ENCODE peak calls at places on chromosomes 12 and 14, in nine cellular contexts. One of them, this sample, is unnamed.

GRCh38 chr12:52438305-52439301 is 4.4 kb upstream of the KRT75 start:
- DNase-seq in astrocyte of the spinal cord: no peak
- DNase-seq in choroid plexus epithelial cell: no peak
- DNase-seq in HFF-Myc: no peak
- DNase-seq in esophagus squamous epithelium: no peak
- DNase-seq in neural progenitor cell: no peak
- DNase-seq in GM06990: no peak
- DNase-seq in progenitor cell of endocrine pancreas: no peak
- DNase-seq in mucosa of descending colon: no peak
- DNase-seq in this sample: no peak

GRCh38 chr12:111174283-111175108 is 194.4 kb downstream of the PHETA1 start:
- DNase-seq in astrocyte of the spinal cord: no peak
- DNase-seq in choroid plexus epithelial cell: no peak
- DNase-seq in HFF-Myc: no peak
- DNase-seq in esophagus squamous epithelium: no peak
- DNase-seq in neural progenitor cell: peak
- DNase-seq in GM06990: no peak
- DNase-seq in progenitor cell of endocrine pancreas: no peak
- DNase-seq in mucosa of descending colon: no peak
- DNase-seq in this sample: no peak

GRCh38 chr12:110270125-110270962 is 10.7 kb upstream of the ATP2A2 start:
- DNase-seq in astrocyte of the spinal cord: peak
- DNase-seq in choroid plexus epithelial cell: peak
- DNase-seq in HFF-Myc: peak
- DNase-seq in esophagus squamous epithelium: no peak
- DNase-seq in neural progenitor cell: peak
- DNase-seq in GM06990: no peak
- DNase-seq in progenitor cell of endocrine pancreas: no peak
- DNase-seq in mucosa of descending colon: no peak
- DNase-seq in this sample: no peak

GRCh38 chr14:90056821-90057220 is 5.0 kb upstream of the KCNK13 start:
- DNase-seq in astrocyte of the spinal cord: no peak
- DNase-seq in choroid plexus epithelial cell: no peak
- DNase-seq in HFF-Myc: no peak
- DNase-seq in esophagus squamous epithelium: no peak
- DNase-seq in neural progenitor cell: no peak
- DNase-seq in GM06990: no peak
- DNase-seq in progenitor cell of endocrine pancreas: no peak
- DNase-seq in mucosa of descending colon: no peak
- DNase-seq in this sample: no peak

GRCh38 chr12:96241484-96242256 is 47.5 kb downstream of the ELK3 start:
- DNase-seq in astrocyte of the spinal cord: peak
- DNase-seq in choroid plexus epithelial cell: peak
- DNase-seq in HFF-Myc: no peak
- DNase-seq in esophagus squamous epithelium: no peak
- DNase-seq in neural progenitor cell: no peak
- DNase-seq in GM06990: no peak
- DNase-seq in progenitor cell of endocrine pancreas: no peak
- DNase-seq in mucosa of descending colon: no peak
- DNase-seq in this sample: no peak

GRCh38 chr12:117388865-117389508 is 27.6 kb upstream of the NOS1 start:
- DNase-seq in astrocyte of the spinal cord: no peak
- DNase-seq in choroid plexus epithelial cell: no peak
- DNase-seq in HFF-Myc: no peak
- DNase-seq in esophagus squamous epithelium: no peak
- DNase-seq in neural progenitor cell: no peak
- DNase-seq in GM06990: no peak
- DNase-seq in progenitor cell of endocrine pancreas: no peak
- DNase-seq in mucosa of descending colon: no peak
- DNase-seq in this sample: no peak

GRCh38 chr12:21248679-21249078 is 86.0 kb downstream of the SLCO1A2 start:
- DNase-seq in astrocyte of the spinal cord: peak
- DNase-seq in choroid plexus epithelial cell: peak
- DNase-seq in HFF-Myc: no peak
- DNase-seq in esophagus squamous epithelium: no peak
- DNase-seq in neural progenitor cell: no peak
- DNase-seq in GM06990: no peak
- DNase-seq in progenitor cell of endocrine pancreas: no peak
- DNase-seq in mucosa of descending colon: no peak
- DNase-seq in this sample: no peak

GRCh38 chr12:64714551-64714968 is 44.6 kb downstream of the GNS start:
- DNase-seq in astrocyte of the spinal cord: no peak
- DNase-seq in choroid plexus epithelial cell: no peak
- DNase-seq in HFF-Myc: no peak
- DNase-seq in esophagus squamous epithelium: no peak
- DNase-seq in neural progenitor cell: no peak
- DNase-seq in GM06990: peak
- DNase-seq in progenitor cell of endocrine pancreas: no peak
- DNase-seq in mucosa of descending colon: no peak
- DNase-seq in this sample: no peak

GRCh38 chr12:39103552-39104165 is 198.3 kb upstream of the CPNE8 start:
- DNase-seq in astrocyte of the spinal cord: peak
- DNase-seq in choroid plexus epithelial cell: peak
- DNase-seq in HFF-Myc: peak
- DNase-seq in esophagus squamous epithelium: no peak
- DNase-seq in neural progenitor cell: peak
- DNase-seq in GM06990: no peak
- DNase-seq in progenitor cell of endocrine pancreas: no peak
- DNase-seq in mucosa of descending colon: no peak
- DNase-seq in this sample: peak

GRCh38 chr12:59432057-59432456 is 163.8 kb upstream of the SLC16A7 start:
- DNase-seq in astrocyte of the spinal cord: no peak
- DNase-seq in choroid plexus epithelial cell: no peak
- DNase-seq in HFF-Myc: no peak
- DNase-seq in esophagus squamous epithelium: no peak
- DNase-seq in neural progenitor cell: no peak
- DNase-seq in GM06990: no peak
- DNase-seq in progenitor cell of endocrine pancreas: no peak
- DNase-seq in mucosa of descending colon: no peak
- DNase-seq in this sample: no peak

GRCh38 chr12:88993655-88994054 is 358.6 kb downstream of the DUSP6 start:
- DNase-seq in astrocyte of the spinal cord: peak
- DNase-seq in choroid plexus epithelial cell: peak
- DNase-seq in HFF-Myc: peak
- DNase-seq in esophagus squamous epithelium: no peak
- DNase-seq in neural progenitor cell: peak
- DNase-seq in GM06990: no peak
- DNase-seq in progenitor cell of endocrine pancreas: no peak
- DNase-seq in mucosa of descending colon: no peak
- DNase-seq in this sample: peak

GRCh38 chr12:24534632-24535031 is 414.3 kb downstream of the BCAT1 start:
- DNase-seq in astrocyte of the spinal cord: no peak
- DNase-seq in choroid plexus epithelial cell: no peak
- DNase-seq in HFF-Myc: no peak
- DNase-seq in esophagus squamous epithelium: no peak
- DNase-seq in neural progenitor cell: peak
- DNase-seq in GM06990: no peak
- DNase-seq in progenitor cell of endocrine pancreas: no peak
- DNase-seq in mucosa of descending colon: no peak
- DNase-seq in this sample: no peak

GRCh38 chr14:21133896-21134295 is 22.0 kb downstream of the OR5AU1 start:
- DNase-seq in astrocyte of the spinal cord: no peak
- DNase-seq in choroid plexus epithelial cell: no peak
- DNase-seq in HFF-Myc: no peak
- DNase-seq in esophagus squamous epithelium: no peak
- DNase-seq in neural progenitor cell: no peak
- DNase-seq in GM06990: no peak
- DNase-seq in progenitor cell of endocrine pancreas: no peak
- DNase-seq in mucosa of descending colon: no peak
- DNase-seq in this sample: no peak

GRCh38 chr12:106179086-106179485 is 40.3 kb upstream of the NUAK1 start:
- DNase-seq in astrocyte of the spinal cord: no peak
- DNase-seq in choroid plexus epithelial cell: no peak
- DNase-seq in HFF-Myc: no peak
- DNase-seq in esophagus squamous epithelium: no peak
- DNase-seq in neural progenitor cell: peak
- DNase-seq in GM06990: no peak
- DNase-seq in progenitor cell of endocrine pancreas: no peak
- DNase-seq in mucosa of descending colon: no peak
- DNase-seq in this sample: peak

GRCh38 chr12:129830796-129831195 is 73.0 kb downstream of the TMEM132D start:
- DNase-seq in astrocyte of the spinal cord: no peak
- DNase-seq in choroid plexus epithelial cell: no peak
- DNase-seq in HFF-Myc: no peak
- DNase-seq in esophagus squamous epithelium: no peak
- DNase-seq in neural progenitor cell: no peak
- DNase-seq in GM06990: no peak
- DNase-seq in progenitor cell of endocrine pancreas: no peak
- DNase-seq in mucosa of descending colon: no peak
- DNase-seq in this sample: no peak

DNA sequence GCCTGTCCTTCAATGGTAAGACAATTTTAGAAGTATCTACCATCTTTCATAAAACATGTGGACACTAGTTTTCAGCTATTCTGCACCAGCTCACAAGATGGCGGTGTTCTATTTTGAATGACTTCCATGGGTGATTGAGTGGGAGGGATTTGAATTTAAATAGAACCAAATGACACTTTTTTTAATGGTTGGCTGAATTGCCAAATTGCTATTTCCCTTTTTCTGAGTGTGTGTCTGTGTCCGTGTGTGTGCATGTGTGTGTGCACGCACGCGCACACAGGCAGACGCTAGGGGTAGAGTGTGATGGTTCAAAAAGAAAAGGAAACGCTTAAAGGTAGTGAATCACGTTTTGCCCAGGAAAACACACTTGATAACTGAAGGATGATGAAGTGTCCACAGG is 362.6 kb downstream of the DAD1 start:
- DNase-seq in astrocyte of the spinal cord: no peak
- DNase-seq in choroid plexus epithelial cell: peak
- DNase-seq in HFF-Myc: no peak
- DNase-seq in esophagus squamous epithelium: no peak
- DNase-seq in neural progenitor cell: peak
- DNase-seq in GM06990: peak
- DNase-seq in progenitor cell of endocrine pancreas: no peak
- DNase-seq in mucosa of descending colon: no peak
- DNase-seq in this sample: peak
- TF ChIP-seq CTCF in astrocyte of the spinal cord: peak
- TF ChIP-seq CTCF in choroid plexus epithelial cell: peak
- TF ChIP-seq CTCF in HFF-Myc: no peak
- TF ChIP-seq CTCF in esophagus squamous epithelium: no peak
- TF ChIP-seq CTCF in neural progenitor cell: peak
- TF ChIP-seq CTCF in GM06990: peak
- TF ChIP-seq CTCF in progenitor cell of endocrine pancreas: peak
- TF ChIP-seq CTCF in mucosa of descending colon: no peak
- TF ChIP-seq CTCF in this sample: peak

DNA sequence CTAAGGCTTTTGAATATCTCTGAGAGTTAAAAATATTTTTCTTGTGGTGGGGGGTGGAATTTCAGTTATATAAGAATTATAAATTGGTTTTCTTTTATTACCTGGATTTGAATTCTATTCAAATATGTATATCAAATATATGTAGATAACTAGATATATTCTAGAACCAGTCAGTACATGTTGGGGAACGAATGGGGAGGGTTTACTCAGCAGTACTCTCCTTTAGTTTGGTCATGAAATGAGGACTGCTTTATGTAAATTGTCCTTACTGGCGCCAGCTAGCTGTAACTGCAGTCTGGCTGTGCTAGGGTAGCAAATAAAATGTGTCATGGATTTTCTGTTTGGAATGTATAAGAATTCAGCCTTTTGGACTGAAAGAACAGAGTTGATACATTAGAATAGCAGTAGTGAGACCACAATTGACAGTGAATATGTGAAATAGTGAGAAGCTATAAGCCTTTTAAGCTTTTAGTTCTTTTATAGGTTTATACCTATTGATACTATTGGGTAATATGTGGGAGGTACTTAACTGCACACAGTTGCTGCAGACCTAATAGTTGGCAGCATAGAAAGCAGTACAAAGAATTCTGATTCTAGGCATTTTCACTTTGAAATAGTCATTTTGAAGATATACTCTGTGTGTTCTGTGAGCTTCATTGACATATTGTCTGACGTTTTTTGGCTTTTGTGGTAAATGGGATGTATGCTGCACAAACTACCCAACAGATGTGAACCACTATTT is 29.0 kb downstream of the ATF7IP start:
- DNase-seq in astrocyte of the spinal cord: peak
- DNase-seq in choroid plexus epithelial cell: peak
- DNase-seq in HFF-Myc: peak
- DNase-seq in esophagus squamous epithelium: no peak
- DNase-seq in neural progenitor cell: peak
- DNase-seq in GM06990: peak
- DNase-seq in progenitor cell of endocrine pancreas: no peak
- DNase-seq in mucosa of descending colon: no peak
- DNase-seq in this sample: peak
- TF ChIP-seq CTCF in astrocyte of the spinal cord: no peak
- TF ChIP-seq CTCF in choroid plexus epithelial cell: peak
- TF ChIP-seq CTCF in HFF-Myc: no peak
- TF ChIP-seq CTCF in esophagus squamous epithelium: peak
- TF ChIP-seq CTCF in neural progenitor cell: peak
- TF ChIP-seq CTCF in GM06990: no peak
- TF ChIP-seq CTCF in progenitor cell of endocrine pancreas: peak
- TF ChIP-seq CTCF in mucosa of descending colon: no peak
- TF ChIP-seq CTCF in this sample: no peak

GRCh38 chr12:12294215-12295005 is 27.6 kb upstream of the LRP6 start:
- DNase-seq in astrocyte of the spinal cord: peak
- DNase-seq in choroid plexus epithelial cell: peak
- DNase-seq in HFF-Myc: no peak
- DNase-seq in esophagus squamous epithelium: no peak
- DNase-seq in neural progenitor cell: peak
- DNase-seq in GM06990: no peak
- DNase-seq in progenitor cell of endocrine pancreas: no peak
- DNase-seq in mucosa of descending colon: no peak
- DNase-seq in this sample: no peak

GRCh38 chr12:12286441-12286840 is 19.6 kb upstream of the LRP6 start:
- DNase-seq in astrocyte of the spinal cord: no peak
- DNase-seq in choroid plexus epithelial cell: no peak
- DNase-seq in HFF-Myc: no peak
- DNase-seq in esophagus squamous epithelium: no peak
- DNase-seq in neural progenitor cell: no peak
- DNase-seq in GM06990: no peak
- DNase-seq in progenitor cell of endocrine pancreas: no peak
- DNase-seq in mucosa of descending colon: no peak
- DNase-seq in this sample: no peak

GRCh38 chr12:12290206-12290605 is 23.4 kb upstream of the LRP6 start:
- DNase-seq in astrocyte of the spinal cord: no peak
- DNase-seq in choroid plexus epithelial cell: no peak
- DNase-seq in HFF-Myc: no peak
- DNase-seq in esophagus squamous epithelium: no peak
- DNase-seq in neural progenitor cell: no peak
- DNase-seq in GM06990: no peak
- DNase-seq in progenitor cell of endocrine pancreas: no peak
- DNase-seq in mucosa of descending colon: no peak
- DNase-seq in this sample: no peak
- TF ChIP-seq CTCF in astrocyte of the spinal cord: no peak
- TF ChIP-seq CTCF in choroid plexus epithelial cell: no peak
- TF ChIP-seq CTCF in HFF-Myc: no peak
- TF ChIP-seq CTCF in esophagus squamous epithelium: no peak
- TF ChIP-seq CTCF in neural progenitor cell: no peak
- TF ChIP-seq CTCF in GM06990: no peak
- TF ChIP-seq CTCF in progenitor cell of endocrine pancreas: no peak
- TF ChIP-seq CTCF in mucosa of descending colon: no peak
- TF ChIP-seq CTCF in this sample: no peak

DNA sequence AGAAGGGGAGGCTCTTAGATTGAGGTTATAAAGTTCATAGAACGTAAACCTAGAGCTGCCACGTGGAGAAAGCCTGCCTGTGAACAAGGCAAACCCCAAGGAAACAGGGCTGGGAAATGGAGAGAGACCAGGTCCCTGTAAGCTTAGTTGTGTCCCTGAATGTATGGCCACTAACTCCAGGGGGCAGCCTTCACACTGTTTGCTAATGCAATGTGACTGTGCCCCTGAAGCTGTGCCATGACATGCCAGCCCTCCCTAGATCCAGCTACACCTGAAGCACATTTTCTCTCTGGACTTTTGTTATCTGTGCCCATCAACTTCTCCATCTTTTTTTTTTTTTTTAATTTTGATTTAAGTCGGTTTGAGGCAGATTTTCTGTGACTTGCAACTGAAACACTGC is 60.6 kb upstream of the TMCC3 start:
- DNase-seq in astrocyte of the spinal cord: no peak
- DNase-seq in choroid plexus epithelial cell: no peak
- DNase-seq in HFF-Myc: peak
- DNase-seq in esophagus squamous epithelium: no peak
- DNase-seq in neural progenitor cell: peak
- DNase-seq in GM06990: no peak
- DNase-seq in progenitor cell of endocrine pancreas: no peak
- DNase-seq in mucosa of descending colon: peak
- DNase-seq in this sample: peak
- TF ChIP-seq CTCF in astrocyte of the spinal cord: peak
- TF ChIP-seq CTCF in choroid plexus epithelial cell: peak
- TF ChIP-seq CTCF in HFF-Myc: peak
- TF ChIP-seq CTCF in esophagus squamous epithelium: peak
- TF ChIP-seq CTCF in neural progenitor cell: peak
- TF ChIP-seq CTCF in GM06990: peak
- TF ChIP-seq CTCF in progenitor cell of endocrine pancreas: peak
- TF ChIP-seq CTCF in mucosa of descending colon: no peak
- TF ChIP-seq CTCF in this sample: peak